ENCODE peak calls at places on chromosomes 4 and X, in six cellular contexts. X is upper lobe of left lung, F is stomach, U is transverse colon, V is sigmoid colon, E is A549. G is an unnamed sample.

GRCh38 chrX:41064028-41064427 is 21.2 kb upstream of the USP9X start:
- DNase-seq in X (no peak), F (no peak), U (no peak), V (no peak), E (no peak), G (no peak)

GRCh38 chrX:134821370-134821769 is 163.1 kb upstream of the PLAC1 start:
- DNase-seq in X (no peak), F (no peak), U (no peak), V (no peak), E (no peak), G (peak)

GRCh38 chr4:109559625-109559982 is 442 bp upstream of the MCUB start:
- DNase-seq in X (no peak), F (no peak), U (peak), V (no peak), E (peak), G (peak)

GRCh38 chr4:88706574-88706973 is 8.9 kb upstream of the NAP1L5 start:
- DNase-seq in X (no peak), F (no peak), U (no peak), V (no peak), E (peak), G (peak)

GRCh38 chr4:157702821-157703220 is 470.0 kb downstream of the GASK1B start:
- DNase-seq in X (no peak), F (no peak), U (no peak), V (no peak), E (no peak), G (no peak)

GRCh38 chr4:120517966-120518365 is 404.6 kb downstream of the PRDM5 start:
- DNase-seq in X (no peak), F (no peak), U (peak), V (peak), E (peak), G (no peak)

GRCh38 chr4:38449506-38450174 is 214.4 kb upstream of the KLF3 start:
- DNase-seq in X (no peak), F (no peak), U (no peak), V (no peak), E (no peak), G (no peak)

GRCh38 chr4:37661643-37662221 is 24.4 kb downstream of the RELL1 start:
- DNase-seq in X (no peak), F (no peak), U (no peak), V (no peak), E (no peak), G (no peak)

GRCh38 chrX:121851033-121851432 is 803.6 kb downstream of the GLUD2 start:
- DNase-seq in X (no peak), F (no peak), U (no peak), V (no peak), E (no peak), G (no peak)

GRCh38 chr4:134201216-134202098 is at the start of gene PABPC4L:
- DNase-seq in X (peak), F (no peak), U (no peak), V (peak), E (peak), G (peak)

GRCh38 chr4:38529189-38530115 is 134.5 kb upstream of the KLF3 start:
- DNase-seq in X (peak), F (peak), U (peak), V (no peak), E (no peak), G (no peak)

GRCh38 chrX:77453190-77453589 is 6.0 kb downstream of the FGF16 start:
- DNase-seq in X (no peak), F (no peak), U (no peak), V (no peak), E (no peak), G (no peak)

GRCh38 chrX:154602226-154602625 is 16.9 kb downstream of the CTAG1B start:
- DNase-seq in X (no peak), F (no peak), U (no peak), V (no peak), E (no peak), G (no peak)

GRCh38 chrX:130631011-130631410 is 229.2 kb downstream of the RBMX2 start:
- DNase-seq in X (no peak), F (no peak), U (no peak), V (no peak), E (no peak), G (no peak)

GRCh38 chr4:153156263-153156662 is 48.0 kb upstream of the TRIM2 start:
- DNase-seq in X (no peak), F (no peak), U (no peak), V (no peak), E (no peak), G (no peak)

GRCh38 chr4:84501721-84502267 is 2.7 kb upstream of the NKX6-1 start:
- DNase-seq in X (no peak), F (no peak), U (no peak), V (no peak), E (no peak), G (no peak)

GRCh38 chr4:93183589-93183988 is 645.0 kb upstream of the ATOH1 start:
- DNase-seq in X (no peak), F (no peak), U (no peak), V (no peak), E (no peak), G (no peak)

GRCh38 chr4:168879178-168879577 is 130.9 kb downstream of the CBR4 start:
- DNase-seq in X (no peak), F (no peak), U (no peak), V (no peak), E (no peak), G (no peak)

GRCh38 chr4:134215636-134216340 is 14.2 kb upstream of the PABPC4L start:
- DNase-seq in X (no peak), F (no peak), U (no peak), V (no peak), E (no peak), G (no peak)

GRCh38 chr4:154822775-154823174 is 41.7 kb downstream of the RBM46 start:
- DNase-seq in X (no peak), F (no peak), U (no peak), V (no peak), E (no peak), G (no peak)

GRCh38 chr4:177464026-177464425 is 21.8 kb upstream of the AGA start:
- DNase-seq in X (no peak), F (no peak), U (no peak), V (no peak), E (no peak), G (no peak)

GRCh38 chrX:67720344-67720743 is 176.5 kb downstream of the AR start:
- DNase-seq in X (no peak), F (no peak), U (no peak), V (no peak), E (no peak), G (no peak)

GRCh38 chrX:144566592-144566991 is 680.7 kb upstream of the SPANXN1 start:
- DNase-seq in X (no peak), F (no peak), U (no peak), V (no peak), E (no peak), G (no peak)

GRCh38 chr4:15996773-15997172 is 33.8 kb upstream of the FGFBP2 start:
- DNase-seq in X (no peak), F (no peak), U (no peak), V (no peak), E (no peak), G (no peak)

GRCh38 chr4:141376769-141377168 is 156.1 kb downstream of the ZNF330 start:
- DNase-seq in X (no peak), F (no peak), U (no peak), V (no peak), E (no peak), G (no peak)

GRCh38 chr4:1795304-1796195 is 2.5 kb downstream of the FGFR3 start:
- DNase-seq in X (no peak), F (peak), U (peak), V (no peak), E (no peak), G (no peak)

GRCh38 chrX:105315301-105315700 is 94.8 kb upstream of the TEX13A start:
- DNase-seq in X (no peak), F (no peak), U (no peak), V (no peak), E (no peak), G (no peak)

GRCh38 chr4:122450847-122451246 is 5.7 kb downstream of the IL2 start:
- DNase-seq in X (no peak), F (no peak), U (no peak), V (no peak), E (peak), G (no peak)

GRCh38 chr4:157994863-157995262 is 178.0 kb downstream of the GASK1B start:
- DNase-seq in X (no peak), F (no peak), U (no peak), V (no peak), E (peak), G (no peak)

GRCh38 chr4:56296449-56296990 is 90.8 kb downstream of the AASDH start:
- DNase-seq in X (no peak), F (peak), U (no peak), V (no peak), E (no peak), G (no peak)

GRCh38 chr4:19880205-19880604 is 371.5 kb upstream of the SLIT2 start:
- DNase-seq in X (no peak), F (no peak), U (no peak), V (no peak), E (no peak), G (no peak)

GRCh38 chrX:104522386-104522785 is 43.6 kb upstream of the IL1RAPL2 start:
- DNase-seq in X (no peak), F (no peak), U (no peak), V (no peak), E (no peak), G (no peak)

GRCh38 chrX:16838202-16839066 is 31.7 kb downstream of the RBBP7 start:
- DNase-seq in X (no peak), F (peak), U (peak), V (no peak), E (no peak), G (peak)

GRCh38 chrX:55451125-55451524 is 802 bp upstream of the MAGEH1 start:
- DNase-seq in X (no peak), F (no peak), U (no peak), V (no peak), E (no peak), G (no peak)

GRCh38 chr4:47915378-47915777 is 995 bp upstream of the NFXL1 start:
- DNase-seq in X (no peak), F (no peak), U (no peak), V (no peak), E (no peak), G (no peak)

GRCh38 chr4:47913858-47914218 is 545 bp downstream of the NFXL1 start:
- DNase-seq in X (peak), F (peak), U (peak), V (peak), E (peak), G (peak)

GRCh38 chr4:47913328-47913727 is 1.1 kb downstream of the NFXL1 start:
- DNase-seq in X (no peak), F (no peak), U (no peak), V (no peak), E (no peak), G (no peak)

GRCh38 chr4:47914926-47915237 is 499 bp upstream of the NFXL1 start:
- DNase-seq in X (no peak), F (no peak), U (no peak), V (no peak), E (no peak), G (no peak)

GRCh38 chr4:47914219-47914925 is at the start of gene NFXL1:
- DNase-seq in X (peak), F (peak), U (peak), V (peak), E (peak), G (peak)
- TF ChIP-seq EP300 in X (no peak), F (no peak), U (no peak), V (no peak), E (no peak), G (no peak)

GRCh38 chr4:112316333-112316732 is 19.2 kb downstream of the ALPK1 start:
- DNase-seq in X (no peak), F (no peak), U (no peak), V (no peak), E (no peak), G (no peak)

GRCh38 chr4:112315446-112315845 is 18.3 kb downstream of the ALPK1 start:
- DNase-seq in X (no peak), F (no peak), U (no peak), V (no peak), E (no peak), G (no peak)

GRCh38 chr4:112318239-112319142 is 21.3 kb downstream of the ALPK1 start:
- DNase-seq in X (no peak), F (no peak), U (no peak), V (no peak), E (no peak), G (no peak)

GRCh38 chr4:112311516-112311915 is 14.3 kb downstream of the ALPK1 start:
- DNase-seq in X (no peak), F (no peak), U (no peak), V (no peak), E (no peak), G (no peak)

GRCh38 chr4:112312610-112313239 is 15.6 kb downstream of the ALPK1 start:
- DNase-seq in X (no peak), F (no peak), U (no peak), V (no peak), E (no peak), G (no peak)
- H3K4me3 ChIP-seq in X (no peak), F (no peak), U (no peak), V (no peak), E (no peak), G (no peak)

GRCh38 chr4:54187148-54187547 is 41.9 kb upstream of the PDGFRA start:
- DNase-seq in X (peak), F (no peak), U (peak), V (no peak), E (no peak), G (no peak)

GRCh38 chr4:54185871-54186270 is 43.2 kb upstream of the PDGFRA start:
- DNase-seq in X (no peak), F (no peak), U (no peak), V (no peak), E (no peak), G (no peak)

GRCh38 chr4:54192811-54193210 is 36.3 kb upstream of the PDGFRA start:
- DNase-seq in X (no peak), F (no peak), U (no peak), V (no peak), E (no peak), G (no peak)

GRCh38 chr4:54186371-54186770 is 42.7 kb upstream of the PDGFRA start:
- DNase-seq in X (no peak), F (no peak), U (no peak), V (no peak), E (no peak), G (no peak)

DNA sequence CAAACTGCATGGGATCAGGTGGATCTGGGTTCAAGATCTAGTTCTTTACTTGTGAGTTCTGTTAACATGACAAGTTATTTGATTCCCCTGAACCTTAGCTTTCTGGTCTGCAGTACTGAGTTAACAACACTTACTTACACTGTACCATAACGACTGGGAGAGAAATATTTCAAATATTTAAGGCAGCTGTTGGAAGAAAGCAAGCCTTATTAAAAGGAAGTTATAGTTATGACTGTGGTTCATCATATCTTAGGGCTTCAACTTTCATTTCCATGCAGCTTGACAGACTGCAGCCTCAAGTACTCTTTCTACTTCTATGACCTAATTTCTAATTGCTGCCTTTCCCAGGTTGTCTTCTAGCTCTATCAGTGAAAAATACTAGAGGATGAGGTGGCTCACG is 40.0 kb upstream of the PDGFRA start:
- DNase-seq in X (no peak), F (no peak), U (no peak), V (no peak), E (no peak), G (no peak)
- TF ChIP-seq EP300 in X (no peak), F (no peak), U (no peak), V (no peak), E (no peak), G (no peak)

GRCh38 chrX:52271212-52271611 is 86.5 kb downstream of the MAGED4 start:
- DNase-seq in X (peak), F (no peak), U (no peak), V (no peak), E (no peak), G (no peak)

GRCh38 chrX:52265713-52266112 is 81.0 kb downstream of the MAGED4 start:
- DNase-seq in X (no peak), F (no peak), U (no peak), V (no peak), E (no peak), G (no peak)

GRCh38 chrX:52270453-52271116 is 85.9 kb downstream of the MAGED4 start:
- DNase-seq in X (no peak), F (no peak), U (no peak), V (no peak), E (no peak), G (no peak)
- H3K4me3 ChIP-seq in X (no peak), F (no peak), U (no peak), V (no peak), E (no peak), G (no peak)

G was measured in ovary.